ENCODE peak calls at places on chromosomes 13 and 19, in six cellular contexts. E is HepG2, I is A549, P is upper lobe of left lung, F is GM12878, O is K562. W is an unnamed sample.

GRCh38 chr13:82654851-82655517 is 1227.3 kb downstream of the SLITRK1 start:
- ATAC-seq in E (no peak), I (no peak), P (peak), F (peak), O (no peak), W (peak)

GRCh38 chr13:95002126-95002525 is 289.8 kb upstream of the SOX21 start:
- ATAC-seq in E (peak), I (no peak), P (no peak), F (no peak), O (peak), W (no peak)

GRCh38 chr13:96769874-96770273 is 224.4 kb downstream of the OXGR1 start:
- ATAC-seq in E (no peak), I (no peak), P (no peak), F (no peak), O (no peak), W (no peak)

GRCh38 chr13:92547256-92547655 is 679.4 kb upstream of the GPC6 start:
- ATAC-seq in E (no peak), I (no peak), P (no peak), F (no peak), O (no peak), W (no peak)

GRCh38 chr19:51691122-51692064 is 1.7 kb upstream of the SPACA6 start:
- ATAC-seq in E (no peak), I (no peak), P (no peak), F (no peak), O (peak), W (no peak)

GRCh38 chr19:41563847-41564514 is 12.0 kb upstream of the CEACAM21 start:
- ATAC-seq in E (peak), I (peak), P (peak), F (peak), O (no peak), W (no peak)

GRCh38 chr19:35935911-35936737 is at the start of gene LRFN3:
- ATAC-seq in E (peak), I (peak), P (no peak), F (no peak), O (no peak), W (peak)

GRCh38 chr19:49133621-49134454 is 14.5 kb downstream of the PPFIA3 start:
- ATAC-seq in E (no peak), I (peak), P (peak), F (peak), O (peak), W (peak)

GRCh38 chr13:79589605-79590511 is 108.9 kb downstream of the NDFIP2 start:
- ATAC-seq in E (no peak), I (no peak), P (peak), F (peak), O (no peak), W (no peak)

GRCh38 chr13:29954082-29955043 is 103.9 kb upstream of the UBL3 start:
- ATAC-seq in E (peak), I (no peak), P (peak), F (no peak), O (no peak), W (no peak)

GRCh38 chr19:45046355-45046754 is 7.5 kb downstream of the CLASRP start:
- ATAC-seq in E (peak), I (peak), P (no peak), F (peak), O (no peak), W (no peak)

GRCh38 chr13:113367771-113368170 is 3.8 kb upstream of the GRTP1 start:
- ATAC-seq in E (no peak), I (no peak), P (no peak), F (no peak), O (no peak), W (no peak)

GRCh38 chr13:109206616-109207015 is 577.2 kb downstream of the MYO16 start:
- ATAC-seq in E (no peak), I (no peak), P (no peak), F (no peak), O (no peak), W (no peak)

GRCh38 chr19:55285225-55285890 is 1.6 kb downstream of the BRSK1 start:
- ATAC-seq in E (peak), I (no peak), P (no peak), F (no peak), O (no peak), W (no peak)
- H3K4me3 ChIP-seq in E (peak), I (no peak), P (no peak), F (no peak), O (no peak), W (peak)

DNA sequence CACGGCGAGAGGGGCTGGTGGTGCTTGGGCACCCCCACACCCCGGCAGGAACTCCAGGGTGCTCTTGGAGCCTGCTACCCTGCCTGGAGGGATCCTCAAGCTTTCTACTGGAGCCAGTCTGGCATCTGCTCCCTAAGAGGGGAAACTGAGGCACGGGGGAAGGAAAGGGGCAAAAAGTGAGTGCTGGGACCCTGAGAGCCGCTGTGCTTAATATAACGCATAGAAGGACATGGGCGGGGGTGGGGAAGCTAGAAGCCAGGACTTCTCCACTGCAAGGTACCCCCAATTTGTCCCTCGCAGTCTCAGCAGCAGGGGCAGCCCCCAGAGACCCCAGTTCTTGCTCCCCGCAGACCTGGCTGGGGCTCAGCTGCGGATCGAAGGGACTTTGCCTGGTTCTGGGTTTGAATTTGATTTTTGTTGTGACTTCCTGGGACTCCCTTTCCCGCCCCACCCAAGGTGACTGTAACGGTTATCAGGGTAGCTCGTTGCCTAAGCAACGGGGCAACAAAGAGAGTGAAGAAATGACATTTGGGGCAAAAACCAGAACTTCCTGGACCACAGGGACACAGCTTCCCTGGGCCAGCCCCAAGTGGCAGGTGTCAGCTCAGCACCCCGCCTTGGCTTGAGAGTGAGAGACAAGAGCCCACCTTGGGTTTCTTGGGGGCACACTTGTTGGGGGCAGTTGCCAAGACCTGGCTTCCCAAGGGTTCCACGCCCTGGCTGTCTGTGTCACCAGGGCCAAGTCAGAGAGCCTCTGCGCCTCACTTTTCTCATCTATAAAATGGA is 638 bp downstream of the ADGRE5 start:
- ATAC-seq in E (peak), I (peak), P (peak), F (peak), O (peak), W (no peak)
- TF ChIP-seq EP300 in E (no peak), I (no peak), P (no peak), F (no peak), O (no peak), W (no peak)

GRCh38 chr19:2271516-2272103 is 10.4 kb downstream of the PEAK3 start:
- ATAC-seq in E (no peak), I (no peak), P (no peak), F (no peak), O (no peak), W (no peak)

GRCh38 chr19:2269244-2270156 is 12.5 kb downstream of the PEAK3 start:
- ATAC-seq in E (peak), I (peak), P (peak), F (peak), O (peak), W (peak)

GRCh38 chr19:2268861-2269243 is 12.6 kb upstream of the JSRP1 start:
- ATAC-seq in E (no peak), I (no peak), P (no peak), F (no peak), O (no peak), W (no peak)

GRCh38 chr19:2270157-2270571 is 11.8 kb downstream of the PEAK3 start:
- ATAC-seq in E (no peak), I (no peak), P (no peak), F (no peak), O (peak), W (no peak)

DNA sequence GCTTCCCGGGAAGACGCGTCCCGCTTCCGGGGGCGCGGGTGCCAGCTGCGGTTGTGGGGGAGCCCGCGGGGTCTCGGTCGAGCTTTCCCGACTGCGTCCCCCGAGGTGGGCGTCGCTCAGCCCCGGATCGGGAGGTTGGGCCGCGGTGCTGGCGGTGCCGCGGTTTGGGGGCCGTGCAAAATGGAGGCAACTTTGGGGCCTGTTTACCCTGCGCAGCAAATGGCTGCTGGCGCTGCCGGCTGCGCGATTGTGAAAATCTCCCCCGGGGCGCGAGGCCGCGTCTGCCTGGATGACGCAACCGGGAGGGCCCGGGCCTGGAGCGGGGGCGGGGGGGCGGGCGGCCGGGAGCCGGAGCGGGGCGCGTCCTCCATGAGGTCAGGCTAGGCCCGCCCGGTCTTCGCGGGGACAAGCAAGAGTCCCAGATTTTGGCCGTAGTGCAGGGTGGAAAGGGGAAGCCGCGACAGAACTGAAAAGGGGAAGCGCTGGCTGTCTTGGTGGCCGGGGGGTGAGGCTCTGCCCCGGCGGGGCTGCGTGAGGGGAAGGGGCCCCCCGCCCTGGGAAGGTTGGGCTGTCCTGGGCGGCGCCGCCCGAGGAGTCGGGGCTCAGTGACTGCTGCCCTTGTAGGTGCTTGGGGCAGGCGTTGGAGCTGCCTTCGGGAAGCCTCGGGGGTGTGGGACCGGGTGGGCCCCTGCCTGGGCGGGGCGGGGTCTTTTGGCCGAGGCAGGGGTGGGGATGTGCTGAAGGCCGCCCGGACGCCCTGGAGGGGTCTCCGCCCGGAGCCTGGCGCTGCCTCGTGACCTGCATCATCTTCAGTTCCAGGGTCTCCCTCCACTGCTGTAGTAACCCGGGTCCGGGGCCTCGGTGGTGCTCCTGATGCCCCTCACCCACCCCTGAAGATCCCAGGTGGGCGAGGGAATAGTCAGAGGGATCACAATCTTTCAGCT is 11.1 kb downstream of the PEAK3 start:
- ATAC-seq in E (peak), I (peak), P (peak), F (peak), O (peak), W (peak)
- TF ChIP-seq POLR2A in E (peak), I (no peak), P (peak), F (peak), O (peak), W (peak)

DNA sequence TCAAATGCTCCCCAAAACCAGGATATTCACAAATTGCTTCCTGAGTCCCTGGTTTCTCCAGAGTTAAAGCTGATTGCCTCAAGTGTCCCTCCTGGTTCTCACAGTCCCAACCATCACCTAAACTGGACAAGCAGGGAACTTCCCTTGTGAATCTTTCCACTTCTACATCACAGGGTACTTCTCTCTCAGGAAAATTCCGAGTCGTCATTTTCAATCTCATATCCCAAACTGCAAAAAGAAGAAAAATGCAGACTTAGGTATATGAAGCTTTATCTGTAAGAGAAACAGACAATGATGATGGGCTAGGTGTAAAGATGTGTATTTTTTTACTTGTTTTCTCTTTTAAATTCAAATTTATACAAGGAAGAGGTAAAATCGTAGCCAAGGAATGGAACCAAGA is 21.3 kb downstream of the ZNF329 start:
- ATAC-seq in E (no peak), I (no peak), P (no peak), F (no peak), O (no peak), W (no peak)
- H3K4me3 ChIP-seq in E (no peak), I (no peak), P (no peak), F (no peak), O (no peak), W (no peak)

W was measured in gastroesophageal sphincter.